ENCODE peak calls at places on chromosomes 7 and 10, in nine cellular contexts. K is kidney, V is NCI-H1417, S is HT-29, W is NCI-H1092, F is tibial nerve, C is lower lobe of right lung, R is hippocampal formation, A is NCI-H82. Q is an unnamed sample.

GRCh38 chr7:104341545-104341944 is 13.1 kb downstream of the LHFPL3 start:
- DNase-seq in K (no peak), V (peak), S (peak), W (peak), F (no peak), C (no peak), R (peak), A (peak), Q (peak)

GRCh38 chr10:33071857-33072256 is 113.8 kb upstream of the ITGB1 start:
- DNase-seq in K (no peak), V (no peak), S (no peak), W (no peak), F (no peak), C (no peak), R (no peak), A (no peak), Q (no peak)

GRCh38 chr7:73810991-73811360 is 19.8 kb upstream of the CLDN4 start:
- DNase-seq in K (peak), V (no peak), S (no peak), W (no peak), F (no peak), C (peak), R (no peak), A (no peak), Q (no peak)

GRCh38 chr7:73622909-73623797 is 1.2 kb downstream of the MLXIPL start:
- DNase-seq in K (no peak), V (no peak), S (no peak), W (no peak), F (no peak), C (peak), R (no peak), A (no peak), Q (no peak)

GRCh38 chr10:113610636-113611601 is 52.9 kb downstream of the NRAP start:
- DNase-seq in K (no peak), V (peak), S (no peak), W (no peak), F (no peak), C (no peak), R (no peak), A (no peak), Q (no peak)

GRCh38 chr10:133315847-133316246 is 7.1 kb downstream of the ZNF511 start:
- DNase-seq in K (peak), V (no peak), S (peak), W (no peak), F (no peak), C (peak), R (no peak), A (no peak), Q (no peak)

GRCh38 chr10:15146366-15146765 is 22.1 kb downstream of the NMT2 start:
- DNase-seq in K (no peak), V (no peak), S (no peak), W (no peak), F (no peak), C (no peak), R (no peak), A (peak), Q (no peak)

GRCh38 chr7:113247198-113247597 is 128.8 kb upstream of the SMIM30 start:
- DNase-seq in K (no peak), V (no peak), S (peak), W (no peak), F (no peak), C (no peak), R (no peak), A (no peak), Q (no peak)

GRCh38 chr10:112951349-112952281 is 1.6 kb downstream of the TCF7L2 start:
- DNase-seq in K (peak), V (peak), S (peak), W (no peak), F (peak), C (peak), R (peak), A (peak), Q (peak)

GRCh38 chr7:29627631-29628030 is 64.0 kb downstream of the PRR15 start:
- DNase-seq in K (no peak), V (no peak), S (no peak), W (no peak), F (no peak), C (no peak), R (no peak), A (no peak), Q (no peak)

GRCh38 chr10:88095291-88095721 is 231.9 kb downstream of the PTEN start:
- DNase-seq in K (no peak), V (no peak), S (no peak), W (no peak), F (no peak), C (no peak), R (no peak), A (no peak), Q (no peak)

GRCh38 chr7:47496064-47496665 is 85.7 kb downstream of the TNS3 start:
- DNase-seq in K (peak), V (peak), S (no peak), W (no peak), F (no peak), C (no peak), R (no peak), A (peak), Q (no peak)

GRCh38 chr7:149664176-149664575 is 109.2 kb downstream of the ZNF467 start:
- DNase-seq in K (no peak), V (no peak), S (no peak), W (no peak), F (no peak), C (no peak), R (no peak), A (no peak), Q (no peak)

GRCh38 chr10:47190301-47190700 is 109.7 kb upstream of the GDF10 start:
- DNase-seq in K (no peak), V (peak), S (peak), W (no peak), F (no peak), C (no peak), R (no peak), A (no peak), Q (no peak)

GRCh38 chr10:114087255-114087654 is 43.6 kb downstream of the ADRB1 start:
- DNase-seq in K (no peak), V (no peak), S (no peak), W (no peak), F (no peak), C (no peak), R (no peak), A (no peak), Q (no peak)

GRCh38 chr10:127899766-127900382 is 7.0 kb upstream of the PTPRE start:
- DNase-seq in K (no peak), V (no peak), S (no peak), W (no peak), F (no peak), C (peak), R (no peak), A (no peak), Q (no peak)

GRCh38 chr10:48253970-48254657 is 20.4 kb downstream of the FRMPD2 start:
- DNase-seq in K (no peak), V (no peak), S (peak), W (no peak), F (no peak), C (no peak), R (no peak), A (no peak), Q (no peak)

GRCh38 chr10:21989453-21990154 is 13.9 kb downstream of the DNAJC1 start:
- DNase-seq in K (peak), V (peak), S (peak), W (peak), F (no peak), C (peak), R (peak), A (peak), Q (peak)

GRCh38 chr7:52273685-52274610 is 761.5 kb upstream of the POM121L12 start:
- DNase-seq in K (peak), V (no peak), S (no peak), W (no peak), F (no peak), C (peak), R (no peak), A (no peak), Q (no peak)

GRCh38 chr7:155255071-155255470 is 42.6 kb upstream of the INSIG1 start:
- DNase-seq in K (no peak), V (no peak), S (no peak), W (no peak), F (no peak), C (no peak), R (no peak), A (no peak), Q (no peak)

GRCh38 chr7:92751902-92752901 is 84.2 kb downstream of the CDK6 start:
- DNase-seq in K (no peak), V (no peak), S (peak), W (no peak), F (no peak), C (no peak), R (no peak), A (no peak), Q (no peak)

GRCh38 chr10:42997151-42997848 is 79.6 kb upstream of the RET start:
- DNase-seq in K (no peak), V (no peak), S (no peak), W (no peak), F (no peak), C (no peak), R (no peak), A (no peak), Q (no peak)

GRCh38 chr10:119104653-119105024 is 726 bp downstream of the DENND10 start:
- DNase-seq in K (peak), V (peak), S (peak), W (no peak), F (no peak), C (peak), R (no peak), A (peak), Q (peak)

GRCh38 chr10:119608316-119609155 is 11.8 kb upstream of the TIAL1 start:
- DNase-seq in K (no peak), V (peak), S (peak), W (no peak), F (no peak), C (peak), R (peak), A (peak), Q (peak)

GRCh38 chr10:22727663-22728062 is 13.3 kb upstream of the PIP4K2A start:
- DNase-seq in K (no peak), V (no peak), S (no peak), W (no peak), F (no peak), C (no peak), R (no peak), A (no peak), Q (no peak)

GRCh38 chr10:127815147-127815546 is 77.6 kb downstream of the CLRN3 start:
- DNase-seq in K (no peak), V (no peak), S (peak), W (no peak), F (no peak), C (no peak), R (no peak), A (no peak), Q (no peak)

GRCh38 chr7:70696139-70696782 is 435.7 kb upstream of the GALNT17 start:
- DNase-seq in K (no peak), V (peak), S (peak), W (no peak), F (no peak), C (no peak), R (no peak), A (peak), Q (no peak)

GRCh38 chr10:130808686-130809085 is 502.8 kb downstream of the TCERG1L start:
- DNase-seq in K (no peak), V (no peak), S (no peak), W (no peak), F (no peak), C (no peak), R (no peak), A (no peak), Q (no peak)

GRCh38 chr10:73554729-73555128 is 36.4 kb downstream of the USP54 start:
- DNase-seq in K (no peak), V (no peak), S (no peak), W (no peak), F (no peak), C (no peak), R (no peak), A (no peak), Q (no peak)

GRCh38 chr7:138001529-138002095 is at the start of gene CREB3L2:
- DNase-seq in K (no peak), V (peak), S (no peak), W (peak), F (no peak), C (peak), R (peak), A (peak), Q (peak)

GRCh38 chr10:2197663-2198062 is 460.3 kb upstream of the ADARB2 start:
- DNase-seq in K (no peak), V (no peak), S (no peak), W (no peak), F (no peak), C (no peak), R (no peak), A (no peak), Q (no peak)

GRCh38 chr10:114340816-114341215 is 63.5 kb downstream of the AFAP1L2 start:
- DNase-seq in K (no peak), V (no peak), S (no peak), W (no peak), F (no peak), C (no peak), R (no peak), A (no peak), Q (no peak)

GRCh38 chr10:101266396-101267298 is 37.4 kb upstream of the LBX1 start:
- DNase-seq in K (no peak), V (no peak), S (no peak), W (no peak), F (no peak), C (no peak), R (no peak), A (no peak), Q (no peak)

GRCh38 chr10:112732277-112732891 is 217.7 kb upstream of the TCF7L2 start:
- DNase-seq in K (no peak), V (no peak), S (no peak), W (no peak), F (no peak), C (no peak), R (no peak), A (peak), Q (no peak)

GRCh38 chr7:122455108-122455507 is 150.6 kb upstream of the FEZF1 start:
- DNase-seq in K (no peak), V (no peak), S (no peak), W (no peak), F (no peak), C (no peak), R (no peak), A (no peak), Q (no peak)

GRCh38 chr7:4837041-4837813 is 24.6 kb downstream of the PAPOLB start:
- DNase-seq in K (no peak), V (no peak), S (no peak), W (no peak), F (no peak), C (peak), R (no peak), A (no peak), Q (no peak)

GRCh38 chr7:117894037-117894436 is 20.8 kb upstream of the CTTNBP2 start:
- DNase-seq in K (no peak), V (no peak), S (no peak), W (no peak), F (no peak), C (no peak), R (no peak), A (no peak), Q (no peak)

GRCh38 chr7:101644879-101645278 is 15.8 kb upstream of the MYL10 start:
- DNase-seq in K (no peak), V (peak), S (peak), W (no peak), F (no peak), C (no peak), R (no peak), A (no peak), Q (no peak)